ENCODE peak calls at places on chromosome 11, in seven cellular contexts. T is nucleus accumbens; M is NCI-H187; W is stimulated activated CD4-positive, alpha-beta T cell treated with anti-CD3 and anti-CD28 coated beads, Interleukin-12 subunit alpha, Interleukin-12 subunit beta, amount 100 ng/mL, for 4 hours; U is brain microvascular endothelial cell; S is NCI-H460; P is NCI-H2081 treated with DMSO at 0.1 percent for 48 hours. H is an unnamed sample.

GRCh38 chr11:115963170-115963569 is 459.0 kb upstream of the CADM1 start:
- DNase-seq in S (no peak), P (peak), W (no peak), T (no peak), U (no peak), M (peak), H (no peak)

GRCh38 chr11:13869404-13869886 is 93.1 kb upstream of the SPON1 start:
- DNase-seq in T (no peak), M (no peak), U (no peak), P (no peak), S (no peak), W (no peak), H (no peak)

GRCh38 chr11:101049123-101049522 is 80.5 kb downstream of the PGR start:
- DNase-seq in W (no peak), P (no peak), S (no peak), T (no peak), U (no peak), M (no peak), H (no peak)

GRCh38 chr11:44814881-44815592 is 88.3 kb downstream of the TSPAN18 start:
- DNase-seq in T (no peak), U (no peak), S (no peak), M (no peak), W (no peak), P (no peak), H (no peak)

GRCh38 chr11:116707746-116708145 is 65.0 kb downstream of the BUD13 start:
- DNase-seq in W (no peak), T (no peak), U (no peak), M (no peak), P (no peak), S (no peak), H (no peak)

GRCh38 chr11:84830372-84830771 is 796.8 kb downstream of the DLG2 start:
- DNase-seq in U (no peak), W (no peak), T (no peak), M (no peak), P (no peak), S (no peak), H (no peak)

GRCh38 chr11:55956521-55956920 is 13.2 kb downstream of the OR10AG1 start:
- DNase-seq in M (no peak), U (no peak), S (no peak), P (no peak), T (no peak), W (no peak), H (no peak)

GRCh38 chr11:73398132-73398526 is 21.9 kb downstream of the RELT start:
- DNase-seq in S (no peak), M (no peak), P (no peak), U (no peak), W (no peak), T (no peak), H (no peak)

GRCh38 chr11:114075891-114076441 is 16.5 kb downstream of the ZBTB16 start:
- DNase-seq in T (no peak), P (no peak), W (no peak), U (peak), M (no peak), S (no peak), H (no peak)

GRCh38 chr11:14644396-14645246 is 1.0 kb downstream of the PDE3B start:
- DNase-seq in T (no peak), W (peak), S (no peak), M (peak), P (no peak), U (no peak), H (no peak)

GRCh38 chr11:95850137-95850536 is 59.8 kb downstream of the CEP57 start:
- DNase-seq in P (no peak), M (no peak), W (no peak), S (no peak), U (no peak), T (no peak), H (no peak)

GRCh38 chr11:66062408-66062807 is 7.7 kb upstream of the PACS1 start:
- DNase-seq in T (no peak), U (no peak), P (no peak), M (no peak), W (no peak), S (no peak), H (no peak)

GRCh38 chr11:69239320-69240040 is 54.5 kb upstream of the MYEOV start:
- DNase-seq in S (no peak), U (no peak), T (no peak), W (no peak), M (no peak), P (no peak), H (no peak)

GRCh38 chr11:92388380-92388779 is 163.8 kb downstream of the FAT3 start:
- DNase-seq in T (no peak), S (no peak), U (no peak), M (no peak), W (no peak), P (no peak), H (no peak)

GRCh38 chr11:69144316-69144715 is 11.4 kb upstream of the SMIM38 start:
- DNase-seq in P (no peak), S (no peak), W (no peak), U (no peak), T (no peak), M (no peak), H (no peak)

GRCh38 chr11:19800714-19801519 is 88.3 kb downstream of the NAV2 start:
- DNase-seq in U (no peak), S (no peak), W (no peak), M (no peak), P (no peak), T (no peak), H (no peak)

GRCh38 chr11:11733246-11733763 is 108.5 kb upstream of the USP47 start:
- DNase-seq in U (no peak), M (no peak), T (no peak), P (no peak), S (no peak), W (no peak), H (no peak)

GRCh38 chr11:34745209-34745608 is 124.3 kb downstream of the EHF start:
- DNase-seq in U (no peak), W (no peak), M (no peak), T (no peak), P (no peak), S (no peak), H (no peak)

GRCh38 chr11:66823700-66824099 is 19.5 kb upstream of the RCE1 start:
- DNase-seq in S (no peak), U (no peak), M (no peak), W (no peak), T (no peak), P (no peak), H (no peak)

GRCh38 chr11:456533-456932 is 6.5 kb downstream of the PTDSS2 start:
- DNase-seq in M (no peak), U (no peak), S (no peak), W (no peak), T (no peak), P (no peak), H (no peak)

GRCh38 chr11:72925656-72926055 is 111.4 kb downstream of the ATG16L2 start:
- DNase-seq in M (no peak), S (no peak), U (no peak), T (no peak), P (no peak), W (no peak), H (no peak)